ENCODE peak calls at places on chromosomes 1 and 21, in seven cellular contexts. X is hepatocyte, J is transverse colon, P is neuronal stem cell, T is PC-9, R is GM12878, N is HCT116. L is an unnamed sample. For H3K36me3 and H3K4me1, the result is how much of the 10 kb centered on the place peaks cover.

GRCh38 chr1:223029985-223030769 is 112.9 kb downstream of the TLR5 start:
- DNase-seq in X (no peak), P (no peak), T (peak), J (no peak), N (no peak), R (no peak), L (no peak)

GRCh38 chr1:179921981-179922380 is 32.6 kb upstream of the CEP350 start:
- DNase-seq in T (no peak), N (no peak), J (no peak), P (no peak), X (no peak), R (no peak), L (no peak)

GRCh38 chr1:31985430-31985829 is 28.2 kb upstream of the KHDRBS1 start:
- DNase-seq in X (no peak), T (no peak), J (no peak), P (no peak), R (no peak), N (no peak), L (no peak)

GRCh38 chr1:47729685-47730084 is 267.5 kb downstream of the TRABD2B start:
- DNase-seq in P (no peak), N (no peak), X (no peak), J (no peak), R (no peak), T (no peak), L (no peak)

GRCh38 chr1:44646276-44646675 is 28.0 kb downstream of the TMEM53 start:
- DNase-seq in T (no peak), R (no peak), P (no peak), X (no peak), N (no peak), J (peak), L (no peak)

GRCh38 chr21:15164678-15165303 is 100.0 kb upstream of the NRIP1 start:
- DNase-seq in J (peak), P (no peak), T (peak), R (no peak), X (peak), N (no peak), L (no peak)

GRCh38 chr1:167128261-167129227 is 34.7 kb downstream of the STYXL2 start:
- DNase-seq in P (no peak), T (no peak), R (no peak), X (no peak), N (no peak), J (no peak), L (no peak)

GRCh38 chr1:183243190-183244065 is 57.4 kb downstream of the LAMC2 start:
- DNase-seq in P (no peak), J (peak), T (no peak), R (no peak), N (no peak), X (peak), L (no peak)

GRCh38 chr1:244759158-244759557 is 76.3 kb upstream of the COX20 start:
- DNase-seq in N (no peak), R (no peak), T (no peak), P (no peak), J (no peak), X (no peak), L (no peak)

GRCh38 chr1:31707711-31708110 is 3.9 kb upstream of the COL16A1 start:
- DNase-seq in J (no peak), X (no peak), T (no peak), N (no peak), R (peak), P (no peak), L (no peak)

GRCh38 chr21:44291936-44292811 is 6.5 kb downstream of the AIRE start:
- DNase-seq in J (no peak), T (no peak), R (no peak), X (no peak), N (no peak), P (no peak), L (peak)

GRCh38 chr1:54178296-54179070 is 21.3 kb downstream of the CYB5RL start:
- DNase-seq in J (no peak), N (no peak), X (no peak), P (no peak), R (no peak), T (no peak), L (no peak)

GRCh38 chr1:86933051-86933450 is 18.6 kb downstream of the HS2ST1 start:
- DNase-seq in P (no peak), J (no peak), X (no peak), T (no peak), N (no peak), R (no peak), L (no peak)

GRCh38 chr1:43373034-43373940 is 5.5 kb upstream of the ELOVL1 start:
- DNase-seq in T (peak), J (no peak), X (peak), N (peak), P (no peak), R (no peak), L (no peak)

GRCh38 chr1:179077396-179077795 is 4.5 kb upstream of the TOR3A start:
- DNase-seq in T (peak), P (no peak), X (no peak), R (no peak), N (no peak), J (no peak), L (no peak)

GRCh38 chr1:42163114-42163513 is 1.4 kb downstream of the GUCA2A start:
- DNase-seq in J (no peak), P (no peak), T (no peak), X (no peak), R (no peak), N (no peak), L (no peak)

GRCh38 chr1:228308085-228308601 is 98.5 kb downstream of the TRIM11 start:
- DNase-seq in P (no peak), X (no peak), T (no peak), J (no peak), R (no peak), N (no peak), L (no peak)

GRCh38 chr1:45722809-45723208 is 27.6 kb downstream of the IPP start:
- DNase-seq in J (no peak), P (no peak), N (no peak), T (no peak), X (no peak), R (no peak), L (no peak)

DNA sequence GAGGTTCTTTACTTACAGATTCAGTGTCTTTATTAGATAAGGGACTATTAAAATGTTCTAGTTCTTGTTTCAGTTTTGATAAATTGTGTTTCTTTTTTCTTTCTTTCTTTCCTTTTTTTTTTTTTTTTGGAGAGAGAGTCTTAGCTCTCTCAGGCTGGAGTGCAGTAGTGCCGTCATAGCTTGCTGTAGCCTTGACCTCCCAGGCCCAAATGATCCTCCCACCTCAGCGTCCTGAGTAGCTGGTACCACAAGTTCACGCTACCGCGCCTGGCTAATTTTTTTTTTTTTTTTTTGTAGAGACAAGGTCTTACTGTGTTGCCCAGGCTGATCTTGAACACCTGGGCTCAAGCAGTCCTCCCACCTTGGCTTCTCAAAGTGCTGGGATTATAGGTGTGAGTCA is 76.6 kb downstream of the TMEM200B start:
- DNase-seq in R (no peak), J (no peak), X (no peak), P (no peak), T (no peak), N (no peak), L (no peak)
- H3K36me3 ChIP-seq in R (under half), J (under half), X (under half), P (under half), T (under half), N (under half), L (under half)

GRCh38 chr1:102181341-102181740 is 184.6 kb upstream of the OLFM3 start:
- DNase-seq in P (no peak), X (no peak), J (no peak), T (no peak), R (no peak), N (no peak), L (no peak)

GRCh38 chr1:102184477-102184876 is 187.8 kb upstream of the OLFM3 start:
- DNase-seq in J (no peak), P (no peak), R (no peak), T (no peak), X (no peak), N (no peak), L (no peak)

GRCh38 chr1:102185260-102185659 is 188.5 kb upstream of the OLFM3 start:
- DNase-seq in T (no peak), X (no peak), P (no peak), J (no peak), N (no peak), R (no peak), L (no peak)

GRCh38 chr1:102183711-102184110 is 187.0 kb upstream of the OLFM3 start:
- DNase-seq in X (no peak), N (no peak), R (no peak), T (no peak), J (no peak), P (no peak), L (no peak)

DNA sequence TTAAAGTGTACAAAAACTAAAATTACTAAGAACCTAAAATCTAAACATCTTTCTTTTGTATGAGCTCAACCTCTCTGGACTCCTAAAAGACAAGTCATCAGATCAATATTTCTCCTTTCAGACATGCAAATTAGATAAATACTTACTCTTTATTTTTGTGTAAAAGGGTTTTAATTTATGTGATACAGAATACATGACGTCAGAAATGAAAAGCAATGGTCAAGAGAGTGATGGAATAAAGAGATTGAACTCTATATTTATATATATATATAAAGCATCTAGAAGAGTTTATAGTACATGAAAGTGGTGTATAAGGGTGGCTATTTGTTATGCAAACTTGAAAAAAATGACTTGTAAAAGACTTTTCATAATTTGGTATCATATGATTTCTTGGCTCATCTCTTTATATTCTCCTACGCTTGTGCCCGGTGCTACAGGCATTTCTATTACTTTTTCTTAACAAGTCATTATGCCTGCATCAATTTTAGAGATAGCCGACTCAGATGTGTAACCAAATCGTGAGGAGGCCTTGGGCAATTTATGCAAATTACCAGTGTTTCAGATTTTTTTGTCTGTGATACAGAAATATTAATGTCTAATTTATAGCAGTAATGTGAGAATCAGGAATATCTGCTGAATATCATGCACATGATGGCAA is 186.0 kb upstream of the OLFM3 start:
- DNase-seq in X (no peak), N (no peak), J (no peak), R (no peak), T (no peak), P (no peak), L (no peak)
- H3K4me1 ChIP-seq in X (under half), N (under half), J (under half), R (under half), T (under half), P (under half), L (under half)

GRCh38 chr1:152034324-152034653 is 2.5 kb downstream of the S100A11 start:
- DNase-seq in J (no peak), X (no peak), P (no peak), T (no peak), R (no peak), N (no peak), L (no peak)

GRCh38 chr1:152034654-152035405 is 2.0 kb downstream of the S100A11 start:
- DNase-seq in X (peak), P (peak), T (peak), N (peak), J (peak), R (peak), L (peak)

GRCh38 chr1:152035406-152036315 is 1.1 kb downstream of the S100A11 start:
- DNase-seq in N (no peak), R (no peak), T (no peak), J (peak), X (peak), P (no peak), L (peak)

GRCh38 chr1:152037920-152038658 is 1.3 kb upstream of the S100A11 start:
- DNase-seq in T (no peak), P (no peak), J (no peak), R (no peak), N (no peak), X (no peak), L (no peak)

DNA sequence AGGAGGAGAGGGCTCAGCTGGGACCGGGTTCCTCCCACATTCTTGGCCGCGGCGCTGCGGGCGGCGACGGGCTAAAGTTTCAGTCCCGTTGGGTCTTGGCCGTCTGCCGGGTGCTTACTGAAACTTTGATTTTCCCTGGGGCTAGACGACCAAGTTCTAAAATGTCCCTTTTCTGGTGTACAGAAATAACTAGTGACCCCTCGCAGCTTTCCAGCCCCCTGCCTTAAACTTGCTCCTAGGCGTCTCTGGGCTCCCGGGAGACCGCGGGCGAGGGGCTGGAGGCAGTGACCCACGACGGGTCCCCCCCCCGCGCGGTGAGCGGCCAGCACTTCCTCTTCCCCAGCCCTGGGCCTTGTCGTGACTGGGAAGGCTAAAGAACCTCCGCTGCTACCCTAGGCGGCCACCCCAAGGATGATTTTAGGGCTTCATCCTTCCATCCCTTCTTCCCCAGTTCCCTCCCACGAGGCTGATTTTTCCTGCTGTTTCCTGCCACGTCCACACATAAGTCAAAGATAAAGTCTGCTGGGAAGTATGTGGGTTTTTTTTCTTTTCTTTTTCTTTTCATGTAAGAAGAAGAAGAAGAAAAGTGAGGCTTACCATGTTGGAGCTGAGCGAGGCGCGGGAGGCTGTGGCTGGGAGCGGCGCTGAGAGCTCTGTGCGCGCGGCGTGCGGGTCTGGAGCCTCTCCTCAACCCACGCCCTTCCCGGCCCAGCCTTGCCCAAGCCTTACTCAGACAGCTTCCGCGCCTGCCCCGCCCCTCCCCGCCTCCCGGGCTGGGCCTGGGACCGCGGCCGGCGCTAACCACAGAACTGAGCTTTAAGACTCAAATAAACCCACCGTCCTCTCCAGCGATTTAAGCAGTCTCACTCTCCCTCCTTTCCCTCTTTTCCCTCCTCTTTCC is at the start of gene S100A11:
- DNase-seq in R (peak), N (peak), T (peak), J (peak), X (peak), P (no peak), L (peak)
- H3K36me3 ChIP-seq in R (under half), N (under half), T (under half), J (under half), X (under half), P (under half), L (under half)

DNA sequence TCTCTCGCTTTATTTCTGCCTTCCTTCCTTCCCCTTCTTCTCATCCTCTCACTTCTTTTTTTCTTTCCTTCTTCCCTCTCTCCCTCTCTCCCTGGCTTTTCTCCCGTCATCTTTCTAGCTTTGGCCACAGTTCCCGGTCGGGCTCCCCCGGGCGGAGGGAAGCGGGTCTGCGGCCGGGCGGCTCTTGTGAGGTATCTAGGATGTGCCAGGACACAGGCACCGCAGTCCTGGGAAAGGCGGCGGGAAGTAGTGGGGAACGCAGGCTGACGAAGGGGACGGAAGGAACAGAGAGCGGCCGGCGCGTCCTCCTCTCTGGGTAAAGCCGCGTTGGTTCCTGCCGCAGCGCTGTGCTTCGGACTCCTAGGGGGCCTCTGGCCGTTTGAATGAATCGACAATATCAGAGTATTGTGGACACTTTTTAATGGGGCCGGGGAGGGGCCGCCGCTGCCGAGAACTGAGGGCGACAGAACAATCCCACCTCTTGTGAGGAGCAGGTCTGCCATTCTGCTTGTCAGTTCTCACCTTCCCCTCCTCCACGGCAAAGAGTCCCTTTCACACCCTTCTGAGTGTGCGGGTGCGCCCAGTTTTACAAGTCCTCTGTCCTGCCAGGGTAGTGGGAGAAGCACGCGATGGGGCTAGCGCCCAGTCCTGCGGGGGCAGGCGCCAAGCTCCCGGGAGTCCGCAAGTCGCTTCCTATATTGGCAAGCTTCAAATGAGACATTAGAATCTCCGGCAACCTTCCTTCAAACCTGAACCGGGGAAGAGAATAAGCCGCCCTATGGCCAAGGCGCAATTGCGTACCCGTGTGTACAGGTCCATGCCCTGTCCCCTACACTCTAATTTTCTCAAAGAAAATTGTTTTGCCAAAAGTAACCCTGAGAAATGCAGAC is 1.1 kb upstream of the LHX9 start:
- DNase-seq in J (peak), R (no peak), P (peak), X (peak), N (peak), T (peak), L (peak)
- H3K4me1 ChIP-seq in J (under half), R (under half), P (under half), X (under half), N (under half), T (under half), L (under half)

GRCh38 chr1:27359822-27360158 is 7.0 kb downstream of the MAP3K6 start:
- DNase-seq in X (no peak), P (no peak), J (no peak), T (no peak), N (no peak), R (no peak), L (no peak)
- H3K36me3 ChIP-seq in X (under half), P (under half), J (under half), T (under half), N (under half), R (under half), L (under half)

GRCh38 chr1:27603320-27603961 is 503 bp downstream of the AHDC1 start:
- DNase-seq in P (no peak), J (peak), R (no peak), X (peak), N (no peak), T (no peak), L (no peak)

GRCh38 chr1:27601321-27601770 is 2.6 kb downstream of the AHDC1 start:
- DNase-seq in T (no peak), N (no peak), P (no peak), R (no peak), X (no peak), J (no peak), L (no peak)

GRCh38 chr1:27602510-27603319 is 1.2 kb downstream of the AHDC1 start:
- DNase-seq in X (peak), R (no peak), N (no peak), P (no peak), J (peak), T (no peak), L (peak)

GRCh38 chr1:27600500-27601175 is 3.3 kb downstream of the AHDC1 start:
- DNase-seq in T (no peak), X (peak), P (no peak), N (no peak), R (no peak), J (no peak), L (no peak)

GRCh38 chr1:27601771-27602509 is 2.0 kb downstream of the AHDC1 start:
- DNase-seq in N (no peak), X (peak), J (peak), P (no peak), R (no peak), T (no peak), L (no peak)
- H3K4me1 ChIP-seq in N (under half), X (half or more), J (half or more), P (half or more), R (under half), T (under half), L (under half)

GRCh38 chr1:7789828-7790227 is 5.7 kb downstream of the PER3 start:
- DNase-seq in R (no peak), X (no peak), P (no peak), J (no peak), N (no peak), T (no peak), L (no peak)

GRCh38 chr1:7795406-7795805 is 11.3 kb downstream of the PER3 start:
- DNase-seq in J (no peak), P (no peak), T (no peak), N (no peak), R (no peak), X (no peak), L (no peak)
- H3K36me3 ChIP-seq in J (under half), P (under half), T (under half), N (under half), R (under half), X (under half), L (under half)

GRCh38 chr1:160400646-160401486 is 502 bp downstream of the VANGL2 start:
- DNase-seq in P (peak), R (no peak), X (peak), T (no peak), J (peak), N (no peak), L (peak)

GRCh38 chr1:160398823-160399222 is 1.5 kb upstream of the VANGL2 start:
- DNase-seq in P (no peak), J (no peak), T (no peak), R (no peak), X (peak), N (no peak), L (no peak)

GRCh38 chr1:160399544-160400283 is 650 bp upstream of the VANGL2 start:
- DNase-seq in T (no peak), N (no peak), R (no peak), J (no peak), P (no peak), X (no peak), L (no peak)

GRCh38 chr1:160401487-160401805 is 1.1 kb downstream of the VANGL2 start:
- DNase-seq in R (no peak), P (no peak), N (no peak), J (no peak), X (no peak), T (no peak), L (no peak)

GRCh38 chr1:160400284-160400645 is at the start of gene VANGL2:
- DNase-seq in P (peak), X (peak), R (no peak), J (peak), N (no peak), T (no peak), L (peak)
- H3K4me1 ChIP-seq in P (under half), X (under half), R (under half), J (under half), N (under half), T (under half), L (under half)

GRCh38 chr1:6188466-6188865 is 8.3 kb upstream of the CHD5 start:
- DNase-seq in N (no peak), J (no peak), X (no peak), P (no peak), R (no peak), T (no peak), L (no peak)
- H3K36me3 ChIP-seq in N (half or more), J (under half), X (under half), P (under half), R (under half), T (under half), L (half or more)